ENCODE peak calls at places on chromosomes 4 and X, in eight cellular contexts. P is pancreas, Z is A549, N is fibroblast of the aortic adventitia, G is IMR-90, Q is left lung, J is AG10803, E is fibroblast of lung. B is an unnamed sample.

GRCh38 chr4:87032884-87033533 is 98.2 kb downstream of the AFF1 start:
- DNase-seq in P (no peak), Z (no peak), N (peak; percentile 93), G (peak; percentile 83), Q (no peak), J (peak; percentile 86), E (peak; percentile 82), B (peak; percentile 91)

GRCh38 chr4:99061048-99061447 is 27.5 kb downstream of the ADH5 start:
- DNase-seq in P (no peak), Z (no peak), N (no peak), G (no peak), Q (no peak), J (peak; percentile 46), E (no peak), B (no peak)

GRCh38 chrX:124028177-124028576 is 66.7 kb downstream of the STAG2 start:
- DNase-seq in P (no peak), Z (no peak), N (peak; percentile 37), G (peak; percentile 71), Q (no peak), J (peak; percentile 3), E (peak; percentile 60), B (no peak)

GRCh38 chrX:37783284-37783683 is 3.4 kb downstream of the CYBB start:
- DNase-seq in P (no peak), Z (no peak), N (no peak), G (no peak), Q (peak; percentile 76), J (no peak), E (no peak), B (no peak)

GRCh38 chrX:15686818-15687685 is 22.4 kb upstream of the CLTRN start:
- DNase-seq in P (peak; percentile 57), Z (peak; percentile 46), N (peak; percentile 70), G (peak; percentile 61), Q (no peak), J (peak; percentile 44), E (peak; percentile 41), B (peak; percentile 90)

GRCh38 chrX:24466025-24466424 is 939 bp downstream of the PDK3 start:
- DNase-seq in P (no peak), Z (no peak), N (no peak), G (no peak), Q (no peak), J (no peak), E (no peak), B (peak; percentile 7)

GRCh38 chr4:66929748-66930147 is 615.6 kb downstream of the CENPC start:
- DNase-seq in P (no peak), Z (no peak), N (no peak), G (no peak), Q (no peak), J (no peak), E (no peak), B (no peak)

GRCh38 chr4:108149588-108150380 is 18.9 kb downstream of the LEF1 start:
- DNase-seq in P (no peak), Z (no peak), N (peak; percentile 8), G (no peak), Q (no peak), J (peak; percentile 90), E (peak; percentile 84), B (peak; percentile 54)

GRCh38 chr4:138243369-138243768 is 1.2 kb upstream of the SLC7A11 start:
- DNase-seq in P (no peak), Z (no peak), N (peak; percentile 38), G (no peak), Q (no peak), J (no peak), E (peak; percentile 74), B (no peak)

GRCh38 chrX:40012039-40012799 is 85.5 kb downstream of the BCOR start:
- DNase-seq in P (no peak), Z (no peak), N (peak; percentile 31), G (peak; percentile 71), Q (peak; percentile 71), J (peak; percentile 42), E (peak; percentile 55), B (peak; percentile 65)

GRCh38 chrX:111262086-111262485 is 8.2 kb downstream of the CAPN6 start:
- DNase-seq in P (no peak), Z (no peak), N (no peak), G (no peak), Q (no peak), J (peak; percentile 58), E (peak; percentile 13), B (peak; percentile 24)

GRCh38 chr4:29259556-29259955 is 1460.6 kb upstream of the PCDH7 start:
- DNase-seq in P (no peak), Z (no peak), N (no peak), G (no peak), Q (no peak), J (no peak), E (no peak), B (peak; percentile 2)

GRCh38 chr4:128776794-128777216 is 32.7 kb upstream of the JADE1 start:
- DNase-seq in P (no peak), Z (peak; percentile 64), N (peak; percentile 92), G (peak; percentile 95), Q (peak; percentile 85), J (peak; percentile 96), E (peak; percentile 98), B (peak; percentile 80)

DNA sequence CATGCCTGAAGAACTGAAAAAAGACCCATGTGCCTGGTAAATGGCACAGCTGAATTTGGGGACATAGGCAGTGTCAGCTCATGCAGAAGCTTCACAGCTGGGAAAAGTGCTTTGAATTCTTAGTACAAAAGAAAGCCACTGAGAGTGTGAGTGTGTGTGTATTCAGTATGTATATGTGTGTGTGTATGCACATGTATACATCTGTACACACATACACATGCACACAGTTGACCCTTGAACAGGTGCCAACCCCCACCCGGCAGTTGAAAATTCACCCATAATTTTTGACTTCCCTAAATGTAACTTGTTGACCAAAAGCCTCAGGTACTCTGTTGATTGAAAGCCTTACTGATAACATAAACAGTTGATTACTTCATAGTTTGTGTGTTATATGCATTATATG is 49.5 kb upstream of the ENPP6 start:
- DNase-seq in P (no peak), Z (no peak), N (no peak), G (no peak), Q (no peak), J (no peak), E (no peak), B (no peak)
- H3K4me3 ChIP-seq in P (no peak overlapping the region), Z (no peak overlapping the region), N (no peak overlapping the region), G (no peak overlapping the region), Q (no peak overlapping the region), J (no peak overlapping the region), E (no peak overlapping the region), B (no peak overlapping the region)

GRCh38 chr4:157978680-157979361 is 194.0 kb downstream of the GASK1B start:
- DNase-seq in P (peak; percentile 25), Z (peak; percentile 33), N (peak; percentile 80), G (peak; percentile 64), Q (no peak), J (peak; percentile 64), E (peak; percentile 68), B (peak; percentile 89)
- H3K4me3 ChIP-seq in P (no peak overlapping the region), Z (no peak overlapping the region), N (no peak overlapping the region), G (no peak overlapping the region), Q (no peak overlapping the region), J (peak overlapping the region; percentile 21), E (no peak overlapping the region), B (peak overlapping the region; percentile 66)

DNA sequence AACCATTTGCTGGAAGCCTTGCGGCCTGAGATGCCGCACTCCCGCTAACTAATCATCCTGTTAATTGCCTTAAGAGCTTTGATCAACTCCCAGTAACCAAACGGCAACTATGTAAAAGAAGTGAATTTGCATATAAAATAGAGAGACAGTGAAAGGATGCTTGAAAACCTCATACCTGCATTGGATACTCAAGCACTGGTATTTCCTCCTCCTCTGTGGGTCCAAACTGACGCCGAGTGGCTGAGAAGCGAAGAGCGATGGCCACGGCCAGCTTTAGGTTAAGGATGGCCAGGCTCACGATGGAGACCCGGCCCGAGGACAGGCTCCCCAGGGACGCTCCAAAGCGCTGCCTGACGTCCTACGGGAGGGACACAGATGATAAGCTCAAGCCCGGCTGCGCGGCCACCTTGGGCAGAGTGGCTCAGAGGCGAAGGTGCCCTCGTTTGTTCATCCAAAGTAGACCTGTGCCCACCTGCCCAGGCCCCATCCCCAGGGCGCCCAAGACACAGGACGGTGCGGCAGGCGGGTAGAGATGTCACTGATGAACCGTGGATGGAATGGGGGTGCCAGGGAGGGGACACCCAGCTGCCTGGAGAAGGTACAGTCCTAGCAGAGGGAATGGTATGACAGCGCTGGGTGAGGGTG is 43.6 kb downstream of the ACOX3 start:
- DNase-seq in P (no peak), Z (no peak), N (no peak), G (no peak), Q (peak; percentile 69), J (no peak), E (no peak), B (no peak)
- H3K4me3 ChIP-seq in P (no peak overlapping the region), Z (no peak overlapping the region), N (no peak overlapping the region), G (no peak overlapping the region), Q (no peak overlapping the region), J (no peak overlapping the region), E (no peak overlapping the region), B (no peak overlapping the region)

GRCh38 chr4:76059750-76060149 is 14.8 kb upstream of the ART3 start:
- DNase-seq in P (no peak), Z (no peak), N (no peak), G (peak; percentile 27), Q (no peak), J (no peak), E (no peak), B (no peak)

GRCh38 chr4:76061421-76061820 is 13.1 kb upstream of the ART3 start:
- DNase-seq in P (no peak), Z (no peak), N (no peak), G (no peak), Q (no peak), J (no peak), E (no peak), B (no peak)

GRCh38 chr4:76060506-76060905 is 14.0 kb upstream of the ART3 start:
- DNase-seq in P (no peak), Z (no peak), N (no peak), G (no peak), Q (no peak), J (no peak), E (no peak), B (no peak)

GRCh38 chr4:76058888-76059426 is 15.6 kb upstream of the ART3 start:
- DNase-seq in P (peak; percentile 21), Z (no peak), N (no peak), G (no peak), Q (no peak), J (no peak), E (no peak), B (no peak)

GRCh38 chr4:76061977-76062376 is 12.5 kb upstream of the ART3 start:
- DNase-seq in P (no peak), Z (no peak), N (no peak), G (no peak), Q (no peak), J (no peak), E (no peak), B (no peak)
- H3K4me3 ChIP-seq in P (no peak overlapping the region), Z (no peak overlapping the region), N (no peak overlapping the region), G (no peak overlapping the region), Q (no peak overlapping the region), J (no peak overlapping the region), E (no peak overlapping the region), B (no peak overlapping the region)

B was measured in adipocyte.